ENCODE peak calls at places on chromosomes 5 and 9, in ten cellular contexts. Q, T, C, A, O, B, S, W, E and J are unnamed samples.

GRCh38 chr5:19927170-19927569 is 60.8 kb downstream of the CDH18 start:
- DNase-seq in Q (no peak), T (no peak), C (no peak), A (no peak), O (no peak), B (no peak), S (no peak), W (no peak), E (no peak), J (no peak)

GRCh38 chr5:132971483-132972435 is 8.3 kb upstream of the AFF4 start:
- DNase-seq in Q (no peak), T (no peak), C (no peak), A (no peak), O (no peak), B (no peak), S (peak; percentile 57), W (peak; percentile 52), E (no peak), J (no peak)

GRCh38 chr5:170028124-170028523 is 47.8 kb upstream of the INSYN2B start:
- DNase-seq in Q (no peak), T (no peak), C (no peak), A (no peak), O (no peak), B (no peak), S (no peak), W (no peak), E (no peak), J (no peak)

GRCh38 chr5:143652104-143652700 is 159.8 kb upstream of the HMHB1 start:
- DNase-seq in Q (peak; percentile 15), T (no peak), C (no peak), A (no peak), O (no peak), B (no peak), S (no peak), W (no peak), E (no peak), J (no peak)

GRCh38 chr5:43631182-43631910 is 28.4 kb downstream of the NNT start:
- DNase-seq in Q (peak; percentile 16), T (peak; percentile 47), C (peak; percentile 76), A (no peak), O (no peak), B (peak; percentile 88), S (peak; percentile 59), W (peak; percentile 85), E (no peak), J (no peak)

GRCh38 chr5:24777392-24777791 is 132.6 kb upstream of the CDH10 start:
- DNase-seq in Q (no peak), T (no peak), C (no peak), A (no peak), O (no peak), B (no peak), S (no peak), W (no peak), E (no peak), J (no peak)

GRCh38 chr5:39906146-39906545 is 481.4 kb upstream of the DAB2 start:
- DNase-seq in Q (no peak), T (no peak), C (no peak), A (no peak), O (no peak), B (peak; percentile 5), S (no peak), W (peak; percentile 35), E (no peak), J (no peak)

GRCh38 chr9:114539718-114540410 is 34.6 kb upstream of the WHRN start:
- DNase-seq in Q (no peak), T (no peak), C (no peak), A (no peak), O (no peak), B (no peak), S (no peak), W (no peak), E (no peak), J (no peak)

GRCh38 chr9:118148990-118149389 is 444.8 kb downstream of the TLR4 start:
- DNase-seq in Q (no peak), T (no peak), C (no peak), A (no peak), O (no peak), B (no peak), S (no peak), W (no peak), E (no peak), J (no peak)

GRCh38 chr9:32738501-32739172 is 44.7 kb upstream of the TMEM215 start:
- DNase-seq in Q (no peak), T (no peak), C (no peak), A (no peak), O (no peak), B (no peak), S (no peak), W (no peak), E (no peak), J (no peak)

GRCh38 chr9:113475992-113476391 is 12.5 kb downstream of the RGS3 start:
- DNase-seq in Q (no peak), T (no peak), C (no peak), A (no peak), O (no peak), B (no peak), S (peak; percentile 2), W (no peak), E (no peak), J (no peak)

GRCh38 chr5:151618907-151619306 is 27.8 kb upstream of the FAT2 start:
- DNase-seq in Q (no peak), T (no peak), C (no peak), A (no peak), O (no peak), B (no peak), S (no peak), W (no peak), E (no peak), J (no peak)

GRCh38 chr5:78009937-78010527 is 233.9 kb upstream of the TBCA start:
- DNase-seq in Q (no peak), T (no peak), C (no peak), A (no peak), O (no peak), B (peak; percentile 9), S (no peak), W (peak; percentile 80), E (no peak), J (no peak)

GRCh38 chr9:34992376-34992951 is 2.9 kb downstream of the DNAJB5 start:
- DNase-seq in Q (peak; percentile 66), T (peak; percentile 90), C (no peak), A (no peak), O (no peak), B (peak; percentile 60), S (peak; percentile 78), W (peak; percentile 89), E (no peak), J (peak; percentile 51)

GRCh38 chr5:93512799-93513198 is 68.2 kb downstream of the NR2F1-AS1 start:
- DNase-seq in Q (no peak), T (no peak), C (no peak), A (no peak), O (no peak), B (no peak), S (no peak), W (peak; percentile 90), E (no peak), J (no peak)

GRCh38 chr5:173451031-173451430 is 122.8 kb upstream of the STC2 start:
- DNase-seq in Q (no peak), T (no peak), C (peak; percentile 8), A (no peak), O (no peak), B (no peak), S (no peak), W (peak; percentile 38), E (no peak), J (no peak)

GRCh38 chr9:93658184-93658925 is 82.0 kb downstream of the PHF2 start:
- DNase-seq in Q (no peak), T (peak; percentile 10), C (no peak), A (no peak), O (no peak), B (no peak), S (no peak), W (no peak), E (no peak), J (peak; percentile 15)

GRCh38 chr9:29397148-29397547 is 1823.9 kb upstream of the C9orf72 start:
- DNase-seq in Q (no peak), T (no peak), C (no peak), A (no peak), O (no peak), B (no peak), S (no peak), W (no peak), E (no peak), J (no peak)

GRCh38 chr5:2660305-2660704 is 91.2 kb downstream of the IRX2 start:
- DNase-seq in Q (no peak), T (no peak), C (no peak), A (no peak), O (no peak), B (no peak), S (no peak), W (no peak), E (no peak), J (no peak)

GRCh38 chr5:100856462-100856861 is 46.6 kb downstream of the ST8SIA4 start:
- DNase-seq in Q (no peak), T (no peak), C (no peak), A (no peak), O (no peak), B (no peak), S (no peak), W (no peak), E (no peak), J (no peak)

GRCh38 chr5:179111267-179112207 is 51.4 kb downstream of the ZNF354C start:
- DNase-seq in Q (no peak), T (no peak), C (no peak), A (no peak), O (no peak), B (no peak), S (no peak), W (no peak), E (no peak), J (no peak)

GRCh38 chr5:36505021-36505420 is 101.4 kb upstream of the SLC1A3 start:
- DNase-seq in Q (no peak), T (no peak), C (no peak), A (no peak), O (no peak), B (no peak), S (no peak), W (no peak), E (no peak), J (no peak)

GRCh38 chr9:133604214-133604613 is 5.0 kb downstream of the FAM163B start:
- DNase-seq in Q (no peak), T (no peak), C (peak; percentile 44), A (no peak), O (no peak), B (no peak), S (no peak), W (no peak), E (peak; percentile 14), J (no peak)

GRCh38 chr9:71285191-71285656 is 163.8 kb upstream of the TRPM3 start:
- DNase-seq in Q (peak; percentile 28), T (no peak), C (peak; percentile 77), A (no peak), O (peak; percentile 37), B (peak; percentile 50), S (peak; percentile 54), W (peak; percentile 74), E (peak; percentile 3), J (no peak)

GRCh38 chr5:32390819-32391591 is 53.5 kb downstream of the ZFR start:
- DNase-seq in Q (no peak), T (no peak), C (no peak), A (no peak), O (no peak), B (peak; percentile 26), S (no peak), W (peak; percentile 97), E (no peak), J (no peak)

GRCh38 chr9:76296561-76297276 is 97.5 kb downstream of the RFK start:
- DNase-seq in Q (no peak), T (no peak), C (peak; percentile 28), A (no peak), O (no peak), B (no peak), S (no peak), W (no peak), E (no peak), J (no peak)

GRCh38 chr9:109114670-109115069 is 5.1 kb downstream of the TMEM245 start:
- DNase-seq in Q (no peak), T (no peak), C (no peak), A (no peak), O (no peak), B (no peak), S (no peak), W (peak; percentile 33), E (no peak), J (no peak)

GRCh38 chr9:87213948-87214347 is 266.6 kb upstream of the GAS1 start:
- DNase-seq in Q (no peak), T (no peak), C (no peak), A (no peak), O (no peak), B (no peak), S (no peak), W (no peak), E (no peak), J (no peak)